ENCODE peak calls at places on chromosomes 5 and 9, in five cellular contexts. J is glutamatergic neuron; Q is activated gamma-delta T cell treated with Interleukin-2 at 50 U/mL for 16 hours; P is cardiac septum; M is activated naive CD8-positive, alpha-beta T cell treated with anti-CD3 and anti-CD28 coated beads for 36 hours. C is an unnamed sample.

GRCh38 chr9:132808645-132809044 is 69.4 kb downstream of the AK8 start:
- DNase-seq in J (no peak), Q (no peak), P (no peak), M (no peak), C (no peak)

GRCh38 chr9:110531776-110532175 is 47.8 kb downstream of the SVEP1 start:
- DNase-seq in J (no peak), Q (no peak), P (no peak), M (no peak), C (no peak)

GRCh38 chr5:64635056-64635686 is 55.1 kb upstream of the SHISAL2B start:
- DNase-seq in J (no peak), Q (no peak), P (no peak), M (no peak), C (no peak)

GRCh38 chr5:39284552-39284951 is 65.2 kb upstream of the FYB1 start:
- DNase-seq in J (no peak), Q (no peak), P (no peak), M (no peak), C (no peak)

GRCh38 chr5:159552751-159553150 is 222.5 kb upstream of the IL12B start:
- DNase-seq in J (no peak), Q (no peak), P (no peak), M (no peak), C (no peak)

GRCh38 chr9:96505316-96505991 is 55.5 kb downstream of the HABP4 start:
- DNase-seq in J (no peak), Q (no peak), P (no peak), M (no peak), C (peak)

GRCh38 chr5:102955463-102955862 is 164.5 kb downstream of the GIN1 start:
- DNase-seq in J (no peak), Q (no peak), P (no peak), M (no peak), C (no peak)

GRCh38 chr9:34370335-34370969 is 6.2 kb downstream of the MYORG start:
- DNase-seq in J (no peak), Q (no peak), P (no peak), M (no peak), C (no peak)

GRCh38 chr9:76369583-76369982 is 24.6 kb downstream of the RFK start:
- DNase-seq in J (no peak), Q (no peak), P (no peak), M (no peak), C (no peak)

GRCh38 chr5:107553063-107553676 is 117.6 kb downstream of the EFNA5 start:
- DNase-seq in J (peak), Q (no peak), P (no peak), M (no peak), C (no peak)

GRCh38 chr9:96487949-96488348 is 38.0 kb downstream of the HABP4 start:
- DNase-seq in J (no peak), Q (no peak), P (no peak), M (no peak), C (peak)

GRCh38 chr5:91632871-91633270 is 249.8 kb upstream of the ARRDC3 start:
- DNase-seq in J (no peak), Q (no peak), P (no peak), M (no peak), C (no peak)

GRCh38 chr5:157516626-157517325 is 56.8 kb downstream of the NIPAL4 start:
- DNase-seq in J (no peak), Q (no peak), P (peak), M (no peak), C (peak)

GRCh38 chr5:132222649-132223038 is 5.0 kb downstream of the P4HA2 start:
- DNase-seq in J (no peak), Q (no peak), P (no peak), M (no peak), C (peak)

GRCh38 chr5:170540276-170540675 is 36.5 kb downstream of the KCNIP1 start:
- DNase-seq in J (no peak), Q (no peak), P (peak), M (no peak), C (no peak)

GRCh38 chr5:52419357-52419756 is 368.4 kb upstream of the ITGA1 start:
- DNase-seq in J (no peak), Q (no peak), P (no peak), M (no peak), C (no peak)

GRCh38 chr5:63233906-63234305 is 655.3 kb downstream of the LRRC70 start:
- DNase-seq in J (no peak), Q (no peak), P (no peak), M (no peak), C (no peak)

GRCh38 chr9:116585204-116585603 is 101.9 kb upstream of the TRIM32 start:
- DNase-seq in J (no peak), Q (no peak), P (no peak), M (no peak), C (no peak)

GRCh38 chr9:127390243-127390535 is 6.8 kb upstream of the SLC2A8 start:
- DNase-seq in J (no peak), Q (no peak), P (no peak), M (no peak), C (no peak)

GRCh38 chr9:127318651-127319167 is 54.1 kb downstream of the GARNL3 start:
- DNase-seq in J (no peak), Q (no peak), P (no peak), M (no peak), C (peak)

GRCh38 chr9:89328064-89328463 is 9.8 kb downstream of the SECISBP2 start:
- DNase-seq in J (no peak), Q (no peak), P (no peak), M (no peak), C (no peak)

GRCh38 chr9:35079041-35079425 is 709 bp downstream of the FANCG start:
- DNase-seq in J (peak), Q (no peak), P (no peak), M (no peak), C (no peak)

GRCh38 chr9:120755827-120756434 is 37.3 kb downstream of the FBXW2 start:
- DNase-seq in J (peak), Q (peak), P (no peak), M (peak), C (peak)

GRCh38 chr5:17190242-17190778 is 27.1 kb upstream of the BASP1 start:
- DNase-seq in J (no peak), Q (no peak), P (no peak), M (no peak), C (peak)

GRCh38 chr5:62616615-62617277 is 38.1 kb downstream of the LRRC70 start:
- DNase-seq in J (no peak), Q (no peak), P (no peak), M (no peak), C (no peak)

GRCh38 chr5:130964238-130965192 is 200.5 kb downstream of the HINT1 start:
- DNase-seq in J (no peak), Q (no peak), P (no peak), M (no peak), C (peak)

GRCh38 chr5:96537386-96537785 is 104.3 kb upstream of the PCSK1 start:
- DNase-seq in J (no peak), Q (peak), P (no peak), M (peak), C (no peak)

GRCh38 chr5:142143878-142144277 is 35.3 kb downstream of the NDFIP1 start:
- DNase-seq in J (no peak), Q (no peak), P (no peak), M (no peak), C (no peak)

GRCh38 chr9:133587051-133587450 is 22.1 kb downstream of the FAM163B start:
- DNase-seq in J (no peak), Q (no peak), P (no peak), M (no peak), C (no peak)

GRCh38 chr9:121622842-121623203 is 28.6 kb upstream of the DAB2IP start:
- DNase-seq in J (no peak), Q (no peak), P (no peak), M (no peak), C (no peak)

GRCh38 chr5:81884871-81885270 is 87.0 kb upstream of the ATG10 start:
- DNase-seq in J (no peak), Q (no peak), P (no peak), M (no peak), C (no peak)

GRCh38 chr5:6902597-6902996 is 189.4 kb downstream of the TENT4A start:
- DNase-seq in J (peak), Q (no peak), P (no peak), M (no peak), C (no peak)

C was measured in uterus.